ENCODE peak calls at places on chromosomes 5 and 9, in six cellular contexts. One of them, this sample, is unnamed. For H3K36me3, the result is how much of the 10 kb centered on the place peaks cover.

GRCh38 chr5:501040-501832 is 23.0 kb downstream of the SLC9A3 start:
- DNase-seq in PC-9: no peak
- DNase-seq in heart left ventricle: no peak
- DNase-seq in spleen: no peak
- DNase-seq in gastrocnemius medialis: no peak
- DNase-seq in adrenal gland: no peak
- DNase-seq in this sample: no peak

GRCh38 chr9:36802171-36802920 is 229.7 kb downstream of the MELK start:
- DNase-seq in PC-9: no peak
- DNase-seq in heart left ventricle: no peak
- DNase-seq in spleen: no peak
- DNase-seq in gastrocnemius medialis: no peak
- DNase-seq in adrenal gland: no peak
- DNase-seq in this sample: peak

GRCh38 chr9:70061776-70062175 is 18.1 kb downstream of the MAMDC2 start:
- DNase-seq in PC-9: no peak
- DNase-seq in heart left ventricle: no peak
- DNase-seq in spleen: no peak
- DNase-seq in gastrocnemius medialis: no peak
- DNase-seq in adrenal gland: no peak
- DNase-seq in this sample: no peak

GRCh38 chr9:111798786-111799185 is 4.0 kb upstream of the SHOC1 start:
- DNase-seq in PC-9: no peak
- DNase-seq in heart left ventricle: no peak
- DNase-seq in spleen: no peak
- DNase-seq in gastrocnemius medialis: no peak
- DNase-seq in adrenal gland: no peak
- DNase-seq in this sample: no peak

GRCh38 chr9:3138236-3139229 is 294.6 kb upstream of the PUM3 start:
- DNase-seq in PC-9: no peak
- DNase-seq in heart left ventricle: no peak
- DNase-seq in spleen: no peak
- DNase-seq in gastrocnemius medialis: no peak
- DNase-seq in adrenal gland: no peak
- DNase-seq in this sample: no peak

GRCh38 chr5:142720561-142721275 is 34.8 kb upstream of the FGF1 start:
- DNase-seq in PC-9: peak
- DNase-seq in heart left ventricle: peak
- DNase-seq in spleen: no peak
- DNase-seq in gastrocnemius medialis: no peak
- DNase-seq in adrenal gland: no peak
- DNase-seq in this sample: no peak

GRCh38 chr9:136202449-136203405 is 2.2 kb downstream of the LHX3 start:
- DNase-seq in PC-9: no peak
- DNase-seq in heart left ventricle: no peak
- DNase-seq in spleen: no peak
- DNase-seq in gastrocnemius medialis: no peak
- DNase-seq in adrenal gland: no peak
- DNase-seq in this sample: no peak

GRCh38 chr9:2276296-2276695 is 261.1 kb downstream of the SMARCA2 start:
- DNase-seq in PC-9: no peak
- DNase-seq in heart left ventricle: no peak
- DNase-seq in spleen: no peak
- DNase-seq in gastrocnemius medialis: no peak
- DNase-seq in adrenal gland: no peak
- DNase-seq in this sample: no peak

GRCh38 chr5:62578540-62578939 is at the start of gene LRRC70:
- DNase-seq in PC-9: no peak
- DNase-seq in heart left ventricle: no peak
- DNase-seq in spleen: no peak
- DNase-seq in gastrocnemius medialis: no peak
- DNase-seq in adrenal gland: no peak
- DNase-seq in this sample: no peak

GRCh38 chr5:142667808-142668207 is 18.1 kb downstream of the FGF1 start:
- DNase-seq in PC-9: no peak
- DNase-seq in heart left ventricle: no peak
- DNase-seq in spleen: no peak
- DNase-seq in gastrocnemius medialis: no peak
- DNase-seq in adrenal gland: no peak
- DNase-seq in this sample: no peak

GRCh38 chr9:33447404-33448158 is at the start of gene AQP3:
- DNase-seq in PC-9: no peak
- DNase-seq in heart left ventricle: peak
- DNase-seq in spleen: peak
- DNase-seq in gastrocnemius medialis: peak
- DNase-seq in adrenal gland: no peak
- DNase-seq in this sample: peak

GRCh38 chr9:134235366-134235765 is 71.0 kb upstream of the RNU6ATAC start:
- DNase-seq in PC-9: no peak
- DNase-seq in heart left ventricle: no peak
- DNase-seq in spleen: no peak
- DNase-seq in gastrocnemius medialis: no peak
- DNase-seq in adrenal gland: no peak
- DNase-seq in this sample: no peak

GRCh38 chr5:383621-384020 is 59.4 kb upstream of the EXOC3 start:
- DNase-seq in PC-9: no peak
- DNase-seq in heart left ventricle: no peak
- DNase-seq in spleen: no peak
- DNase-seq in gastrocnemius medialis: no peak
- DNase-seq in adrenal gland: no peak
- DNase-seq in this sample: no peak

GRCh38 chr5:167814828-167815227 is 476.6 kb upstream of the WWC1 start:
- DNase-seq in PC-9: peak
- DNase-seq in heart left ventricle: no peak
- DNase-seq in spleen: no peak
- DNase-seq in gastrocnemius medialis: no peak
- DNase-seq in adrenal gland: no peak
- DNase-seq in this sample: peak

GRCh38 chr9:128913048-128913900 is 7.5 kb upstream of the PHYHD1 start:
- DNase-seq in PC-9: no peak
- DNase-seq in heart left ventricle: no peak
- DNase-seq in spleen: no peak
- DNase-seq in gastrocnemius medialis: no peak
- DNase-seq in adrenal gland: no peak
- DNase-seq in this sample: no peak

GRCh38 chr5:124742983-124743533 is 3.4 kb downstream of the ZNF608 start:
- DNase-seq in PC-9: peak
- DNase-seq in heart left ventricle: no peak
- DNase-seq in spleen: no peak
- DNase-seq in gastrocnemius medialis: peak
- DNase-seq in adrenal gland: peak
- DNase-seq in this sample: no peak

GRCh38 chr5:140548791-140549190 is 1.3 kb downstream of the EIF4EBP3 start:
- DNase-seq in PC-9: no peak
- DNase-seq in heart left ventricle: no peak
- DNase-seq in spleen: no peak
- DNase-seq in gastrocnemius medialis: no peak
- DNase-seq in adrenal gland: no peak
- DNase-seq in this sample: no peak

GRCh38 chr5:7872517-7873149 is 3.7 kb downstream of the MTRR start:
- DNase-seq in PC-9: no peak
- DNase-seq in heart left ventricle: no peak
- DNase-seq in spleen: no peak
- DNase-seq in gastrocnemius medialis: no peak
- DNase-seq in adrenal gland: no peak
- DNase-seq in this sample: no peak

GRCh38 chr9:131714161-131714646 is 25.7 kb downstream of the RAPGEF1 start:
- DNase-seq in PC-9: no peak
- DNase-seq in heart left ventricle: peak
- DNase-seq in spleen: no peak
- DNase-seq in gastrocnemius medialis: no peak
- DNase-seq in adrenal gland: no peak
- DNase-seq in this sample: peak

GRCh38 chr5:149030838-149031397 is 31.9 kb downstream of the SH3TC2 start:
- DNase-seq in PC-9: peak
- DNase-seq in heart left ventricle: no peak
- DNase-seq in spleen: no peak
- DNase-seq in gastrocnemius medialis: no peak
- DNase-seq in adrenal gland: no peak
- DNase-seq in this sample: no peak

GRCh38 chr9:134557331-134557730 is 84.3 kb upstream of the COL5A1 start:
- DNase-seq in PC-9: no peak
- DNase-seq in heart left ventricle: no peak
- DNase-seq in spleen: peak
- DNase-seq in gastrocnemius medialis: no peak
- DNase-seq in adrenal gland: no peak
- DNase-seq in this sample: peak

DNA sequence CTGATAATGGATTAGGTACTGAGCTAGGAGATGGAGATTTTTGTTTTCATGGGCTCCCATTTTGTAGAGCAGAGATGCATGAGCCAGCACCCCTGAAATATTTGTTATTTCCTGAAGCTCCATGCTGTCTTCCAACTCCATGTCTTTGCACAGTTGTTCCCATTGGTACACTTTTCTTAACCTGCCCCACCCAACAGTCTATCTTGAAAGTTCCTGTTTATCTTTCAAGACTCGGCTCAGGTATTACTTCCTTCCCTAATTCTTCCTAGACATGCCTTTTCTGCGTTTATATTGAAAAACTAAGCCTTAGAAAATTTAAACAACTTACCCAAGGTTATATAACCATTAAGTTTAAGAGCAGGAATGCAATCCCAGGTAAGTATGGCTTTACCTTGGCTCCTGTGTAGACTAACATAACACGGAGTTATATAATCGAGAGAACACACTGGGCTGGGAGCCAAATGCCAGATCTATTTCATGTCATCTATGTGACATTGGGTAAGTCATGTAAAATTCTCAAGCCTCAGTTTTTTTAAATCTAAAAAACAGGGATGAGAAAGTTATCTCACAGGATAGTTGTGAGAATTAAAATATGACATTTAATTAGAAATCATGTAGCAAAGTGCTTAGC is 67.4 kb downstream of the LIX1 start:
- DNase-seq in PC-9: no peak
- DNase-seq in heart left ventricle: no peak
- DNase-seq in spleen: no peak
- DNase-seq in gastrocnemius medialis: no peak
- DNase-seq in adrenal gland: no peak
- DNase-seq in this sample: no peak
- H3K27ac ChIP-seq in PC-9: no peak
- H3K27ac ChIP-seq in heart left ventricle: no peak
- H3K27ac ChIP-seq in spleen: peak
- H3K27ac ChIP-seq in gastrocnemius medialis: no peak
- H3K27ac ChIP-seq in adrenal gland: no peak
- H3K27ac ChIP-seq in this sample: no peak

DNA sequence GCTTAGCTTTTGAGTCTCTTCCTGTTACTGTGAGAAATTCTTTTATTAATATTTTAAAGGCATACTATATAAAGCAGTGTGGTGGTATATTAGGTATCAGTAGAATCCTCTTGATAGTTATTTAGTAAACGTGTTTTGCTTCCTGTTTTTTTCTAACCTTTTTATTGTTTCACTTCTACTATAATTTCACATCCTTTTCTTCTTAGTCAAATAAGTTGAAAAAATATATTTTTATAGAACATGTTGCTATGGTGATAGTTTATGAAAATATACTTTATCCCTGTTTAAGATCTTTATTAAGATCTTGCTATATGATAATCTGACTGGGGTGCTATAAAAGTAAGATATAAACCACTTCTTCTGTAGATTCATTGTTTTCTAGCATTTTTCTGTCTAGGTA is 2.1 kb downstream of the POLK start:
- DNase-seq in PC-9: no peak
- DNase-seq in heart left ventricle: no peak
- DNase-seq in spleen: no peak
- DNase-seq in gastrocnemius medialis: no peak
- DNase-seq in adrenal gland: no peak
- DNase-seq in this sample: no peak
- H3K4me3 ChIP-seq in PC-9: no peak
- H3K4me3 ChIP-seq in heart left ventricle: no peak
- H3K4me3 ChIP-seq in spleen: no peak
- H3K4me3 ChIP-seq in gastrocnemius medialis: no peak
- H3K4me3 ChIP-seq in adrenal gland: no peak
- H3K4me3 ChIP-seq in this sample: no peak

GRCh38 chr5:134148986-134149539 is 27.7 kb downstream of the SKP1 start:
- DNase-seq in PC-9: no peak
- DNase-seq in heart left ventricle: no peak
- DNase-seq in spleen: no peak
- DNase-seq in gastrocnemius medialis: no peak
- DNase-seq in adrenal gland: no peak
- DNase-seq in this sample: no peak

GRCh38 chr5:134149571-134150303 is 27.0 kb downstream of the SKP1 start:
- DNase-seq in PC-9: peak
- DNase-seq in heart left ventricle: no peak
- DNase-seq in spleen: peak
- DNase-seq in gastrocnemius medialis: no peak
- DNase-seq in adrenal gland: no peak
- DNase-seq in this sample: no peak

GRCh38 chr5:134153657-134154056 is 23.1 kb downstream of the SKP1 start:
- DNase-seq in PC-9: no peak
- DNase-seq in heart left ventricle: no peak
- DNase-seq in spleen: no peak
- DNase-seq in gastrocnemius medialis: no peak
- DNase-seq in adrenal gland: no peak
- DNase-seq in this sample: no peak

GRCh38 chr5:134151723-134152122 is 25.0 kb downstream of the SKP1 start:
- DNase-seq in PC-9: no peak
- DNase-seq in heart left ventricle: no peak
- DNase-seq in spleen: no peak
- DNase-seq in gastrocnemius medialis: no peak
- DNase-seq in adrenal gland: no peak
- DNase-seq in this sample: no peak

GRCh38 chr5:134153241-134153640 is 23.5 kb downstream of the SKP1 start:
- DNase-seq in PC-9: no peak
- DNase-seq in heart left ventricle: no peak
- DNase-seq in spleen: no peak
- DNase-seq in gastrocnemius medialis: no peak
- DNase-seq in adrenal gland: no peak
- DNase-seq in this sample: no peak
- H3K36me3 ChIP-seq in PC-9: half or more
- H3K36me3 ChIP-seq in heart left ventricle: half or more
- H3K36me3 ChIP-seq in spleen: under half
- H3K36me3 ChIP-seq in gastrocnemius medialis: under half
- H3K36me3 ChIP-seq in adrenal gland: under half
- H3K36me3 ChIP-seq in this sample: under half

DNA sequence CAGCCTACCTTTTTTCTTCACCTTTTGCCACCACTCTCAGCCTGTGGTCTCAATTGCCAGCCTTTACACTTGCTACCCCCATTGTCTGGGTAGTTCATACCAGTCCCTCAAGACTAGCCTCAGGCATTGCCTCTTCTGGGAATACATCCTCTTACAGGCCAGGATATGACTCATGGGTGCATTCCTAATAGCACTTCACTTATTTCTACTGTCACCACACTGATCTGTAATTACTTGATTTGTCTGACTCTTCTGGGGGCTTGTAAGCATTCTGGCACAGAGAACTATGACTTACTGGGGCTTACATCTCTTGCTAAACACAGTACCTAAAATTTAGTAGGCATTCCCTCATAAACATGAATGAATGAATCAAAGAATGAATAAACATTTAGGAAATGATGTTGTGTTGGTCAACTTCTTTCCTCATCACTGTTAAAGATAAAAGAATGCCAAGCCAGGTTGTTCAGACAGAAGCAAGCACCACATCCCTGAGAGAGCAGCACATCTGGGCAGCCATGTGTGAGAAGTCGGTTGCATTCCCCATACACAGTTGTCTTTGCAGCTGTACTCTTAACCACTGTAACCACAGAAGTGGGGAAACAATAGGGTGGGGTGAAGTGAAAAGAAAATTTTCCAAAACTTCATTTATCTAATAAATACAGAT is 27.6 kb downstream of the IL7R start:
- DNase-seq in PC-9: peak
- DNase-seq in heart left ventricle: no peak
- DNase-seq in spleen: no peak
- DNase-seq in gastrocnemius medialis: no peak
- DNase-seq in adrenal gland: no peak
- DNase-seq in this sample: no peak
- H3K27ac ChIP-seq in PC-9: peak
- H3K27ac ChIP-seq in heart left ventricle: no peak
- H3K27ac ChIP-seq in spleen: no peak
- H3K27ac ChIP-seq in gastrocnemius medialis: no peak
- H3K27ac ChIP-seq in adrenal gland: no peak
- H3K27ac ChIP-seq in this sample: no peak